ENCODE peak calls at places on chromosomes 11 and 22, in nine cellular contexts. C is Panc1, A is PC-9, Y is body of pancreas, O is spleen, Z is brain microvascular endothelial cell, M is neural progenitor cell, D is heart left ventricle, U is right atrium auricular region. J is an unnamed sample.

GRCh38 chr11:777288-778255 is at the start of gene GATD1:
- DNase-seq in U (peak), M (peak), C (no peak), O (peak), D (peak), A (peak), Y (peak), Z (peak), J (peak)

GRCh38 chr11:19777032-19777341 is 64.3 kb downstream of the NAV2 start:
- DNase-seq in A (peak), U (no peak), Z (no peak), Y (peak), M (peak), D (no peak), C (no peak), O (no peak), J (no peak)

GRCh38 chr11:128604723-128605122 is 17.4 kb upstream of the ETS1 start:
- DNase-seq in U (no peak), O (no peak), D (no peak), C (no peak), A (no peak), Y (no peak), Z (no peak), M (no peak), J (no peak)

GRCh38 chr11:16788141-16789060 is 50.0 kb downstream of the C11orf58 start:
- DNase-seq in D (peak), U (no peak), Z (peak), A (peak), O (peak), Y (peak), M (peak), C (peak), J (peak)

GRCh38 chr11:5689551-5689983 is at the start of gene TRIM22:
- DNase-seq in Z (peak), M (peak), A (no peak), Y (no peak), O (no peak), U (no peak), C (no peak), D (peak), J (no peak)

GRCh38 chr11:108516125-108516524 is 17.9 kb upstream of the POGLUT3 start:
- DNase-seq in Z (no peak), C (no peak), Y (no peak), M (no peak), U (no peak), O (no peak), D (no peak), A (no peak), J (no peak)

GRCh38 chr11:130865091-130865771 is 51.0 kb downstream of the SNX19 start:
- DNase-seq in O (no peak), C (no peak), U (no peak), Y (no peak), D (peak), M (peak), Z (no peak), A (no peak), J (no peak)

GRCh38 chr22:17845790-17846189 is 71.5 kb upstream of the BID start:
- DNase-seq in U (no peak), O (no peak), Z (no peak), D (no peak), Y (no peak), C (no peak), A (no peak), M (no peak), J (no peak)

GRCh38 chr11:13291794-13292193 is 14.2 kb downstream of the BMAL1 start:
- DNase-seq in Y (no peak), C (no peak), A (no peak), M (no peak), O (no peak), U (no peak), D (no peak), Z (no peak), J (no peak)

GRCh38 chr11:24198458-24198857 is 298.4 kb upstream of the LUZP2 start:
- DNase-seq in D (no peak), Z (peak), O (no peak), U (no peak), M (no peak), A (no peak), C (no peak), Y (no peak), J (no peak)

GRCh38 chr11:13837286-13837685 is 125.2 kb upstream of the SPON1 start:
- DNase-seq in Z (no peak), U (no peak), M (no peak), Y (no peak), O (no peak), D (no peak), C (no peak), A (no peak), J (no peak)

GRCh38 chr22:44584256-44584902 is 86.3 kb upstream of the RTL6 start:
- DNase-seq in M (no peak), Z (no peak), C (no peak), Y (peak), U (no peak), O (peak), A (peak), D (peak), J (peak)

GRCh38 chr22:44526431-44527115 is 28.5 kb upstream of the RTL6 start:
- DNase-seq in C (no peak), Z (no peak), U (peak), M (no peak), D (no peak), Y (no peak), A (no peak), O (no peak), J (no peak)

GRCh38 chr22:48929276-48929790 is 898.3 kb downstream of the BRD1 start:
- DNase-seq in C (no peak), U (peak), Y (no peak), M (no peak), Z (no peak), D (no peak), O (no peak), A (no peak), J (no peak)

GRCh38 chr22:49448546-49448945 is 379.1 kb downstream of the BRD1 start:
- DNase-seq in O (no peak), Z (no peak), A (no peak), D (no peak), U (no peak), C (no peak), M (no peak), Y (no peak), J (peak)

GRCh38 chr11:35313066-35313765 is 106.1 kb downstream of the SLC1A2 start:
- DNase-seq in M (no peak), Z (no peak), C (no peak), A (no peak), U (no peak), Y (no peak), D (no peak), O (no peak), J (no peak)

GRCh38 chr11:72483412-72484186 is 49.3 kb upstream of the CLPB start:
- DNase-seq in D (no peak), C (peak), Z (peak), M (no peak), A (no peak), U (no peak), O (no peak), Y (no peak), J (no peak)

GRCh38 chr22:39818050-39818449 is 75.5 kb downstream of the ENTHD1 start:
- DNase-seq in Y (no peak), C (no peak), M (no peak), A (no peak), Z (peak), D (no peak), O (no peak), U (no peak), J (no peak)

GRCh38 chr11:36478700-36479329 is 31.3 kb downstream of the TRAF6 start:
- DNase-seq in U (no peak), O (no peak), C (peak), M (peak), Z (peak), D (no peak), Y (no peak), A (peak), J (no peak)

GRCh38 chr11:2383823-2384722 is 7.0 kb downstream of the CD81 start:
- DNase-seq in U (no peak), D (no peak), Y (no peak), M (no peak), Z (no peak), C (no peak), O (peak), A (no peak), J (no peak)

GRCh38 chr11:68193018-68193417 is 20.1 kb downstream of the KMT5B start:
- DNase-seq in A (no peak), Z (no peak), Y (no peak), M (no peak), C (no peak), O (no peak), D (no peak), U (no peak), J (no peak)

GRCh38 chr11:68194675-68195294 is 18.3 kb downstream of the KMT5B start:
- DNase-seq in C (no peak), M (no peak), A (no peak), U (no peak), D (no peak), Z (no peak), Y (no peak), O (no peak), J (no peak)

GRCh38 chr11:68191661-68192579 is 21.2 kb downstream of the KMT5B start:
- DNase-seq in M (no peak), C (no peak), O (no peak), Y (no peak), U (no peak), A (no peak), D (no peak), Z (no peak), J (no peak)

GRCh38 chr11:68199295-68199987 is 13.7 kb downstream of the KMT5B start:
- DNase-seq in Y (no peak), Z (no peak), O (no peak), C (no peak), M (no peak), U (no peak), D (no peak), A (no peak), J (no peak)

GRCh38 chr11:68196219-68196618 is 16.9 kb downstream of the KMT5B start:
- DNase-seq in M (no peak), Y (no peak), Z (no peak), C (no peak), O (no peak), U (no peak), D (no peak), A (no peak), J (no peak)
- TF ChIP-seq CTCF in M (no peak), Y (no peak), Z (no peak), C (no peak), O (no peak), U (no peak), D (no peak), A (no peak), J (no peak)

GRCh38 chr11:47021965-47022364 is 85.4 kb downstream of the CSTPP1 start:
- DNase-seq in Y (no peak), Z (no peak), C (no peak), A (no peak), O (no peak), D (no peak), U (no peak), M (no peak), J (no peak)

GRCh38 chr11:47018637-47019036 is 82.1 kb downstream of the CSTPP1 start:
- DNase-seq in U (no peak), D (no peak), A (no peak), O (no peak), M (no peak), Z (no peak), C (no peak), Y (no peak), J (no peak)

DNA sequence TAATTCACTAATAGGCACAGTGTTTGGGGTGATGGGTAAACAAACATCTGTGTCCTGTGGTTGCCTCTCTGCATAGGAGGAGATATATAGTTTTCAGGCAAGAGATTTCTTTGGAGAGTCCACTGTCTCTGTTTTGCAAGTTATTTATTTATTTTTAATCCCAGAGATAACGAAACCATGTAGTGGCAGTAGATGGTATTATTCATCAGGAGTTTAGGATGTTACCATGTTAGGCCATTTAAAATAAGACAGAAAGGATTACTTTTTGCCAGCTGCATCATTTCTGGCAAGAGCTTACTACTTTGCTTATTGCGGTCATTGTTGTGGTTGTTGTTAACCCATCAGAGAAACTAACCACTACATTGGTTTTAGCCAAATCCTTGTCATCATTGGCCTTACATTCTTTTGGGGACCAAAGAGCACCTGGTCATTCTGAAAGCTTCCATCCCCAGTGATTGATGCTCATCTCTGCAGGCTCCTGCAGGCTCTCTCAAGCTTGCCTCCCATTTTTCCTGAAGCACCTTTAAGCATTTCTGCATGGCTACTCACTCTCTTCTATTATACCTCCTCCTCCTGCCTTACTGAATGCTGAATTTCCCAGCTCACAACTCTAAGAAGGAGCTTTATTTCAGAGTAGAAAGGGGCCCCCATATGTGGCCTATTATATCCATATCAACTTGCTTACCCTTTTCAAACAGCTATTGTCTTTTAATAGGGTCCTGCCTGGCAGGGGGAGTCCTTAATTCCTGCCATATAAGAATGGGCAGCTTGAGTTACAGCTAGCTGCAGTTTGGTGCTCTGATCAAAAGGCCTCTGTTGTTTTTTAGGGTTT is 84.4 kb downstream of the CSTPP1 start:
- DNase-seq in M (peak), D (no peak), O (no peak), Y (no peak), Z (no peak), C (no peak), U (no peak), A (no peak), J (no peak)
- H3K27ac ChIP-seq in M (peak), D (no peak), O (no peak), Y (no peak), Z (no peak), C (no peak), U (no peak), A (no peak), J (no peak)

DNA sequence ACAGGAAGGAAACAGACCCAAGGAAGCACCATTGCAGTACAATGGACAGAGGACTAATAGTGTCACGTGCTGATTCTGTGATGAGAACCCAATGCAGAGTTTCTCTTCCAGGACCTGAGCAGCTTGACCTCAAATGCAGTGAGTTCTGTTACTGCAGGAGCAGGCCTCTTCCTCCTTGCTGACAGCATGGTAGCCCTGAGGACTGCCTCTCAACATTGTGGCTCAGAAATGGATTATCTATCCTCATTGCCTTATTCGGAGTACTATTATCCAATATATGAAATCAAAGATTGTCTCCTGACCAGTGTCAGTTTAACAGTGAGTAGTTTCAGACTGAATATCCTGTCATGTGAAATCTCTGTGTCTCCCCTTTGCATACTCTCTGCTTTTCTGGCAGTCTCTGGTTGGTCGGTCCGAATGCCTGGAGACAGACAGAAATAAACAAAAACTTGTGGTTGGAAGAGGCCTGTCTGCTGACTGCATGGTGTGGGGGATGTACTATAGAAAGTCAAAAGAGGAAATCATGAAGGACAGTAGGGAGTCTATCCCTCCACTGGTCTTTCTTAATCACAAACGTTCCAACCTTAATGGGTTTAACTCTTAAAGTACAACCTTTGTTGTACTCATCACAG is 6.9 kb upstream of the MS4A14 start:
- DNase-seq in Y (no peak), U (no peak), A (no peak), O (no peak), D (no peak), C (no peak), M (no peak), Z (no peak), J (no peak)
- H3K4me3 ChIP-seq in Y (no peak), U (no peak), A (no peak), O (no peak), D (no peak), C (no peak), M (no peak), Z (no peak), J (no peak)

GRCh38 chr22:27788889-27789288 is 12.7 kb downstream of the MN1 start:
- DNase-seq in O (no peak), Y (no peak), U (no peak), M (no peak), Z (no peak), C (no peak), D (no peak), A (no peak), J (no peak)
- TF ChIP-seq CTCF in O (no peak), Y (no peak), U (no peak), M (no peak), Z (no peak), C (no peak), D (no peak), A (no peak), J (no peak)

J was measured in dorsolateral prefrontal cortex.